ENCODE peak calls at places on chromosomes 3 and 15, in five cellular contexts. J is HepG2, I is GM12878, Z is H1, M is K562. C is an unnamed sample.

GRCh38 chr3:101284757-101285156 is 35.6 kb downstream of the IMPG2 start:
- DNase-seq in J (no peak), I (no peak), Z (no peak), M (no peak), C (no peak)

GRCh38 chr3:101676765-101677435 is at the start of gene ZBTB11:
- DNase-seq in J (peak; percentile 99), I (peak; percentile 99), Z (peak; percentile 99), M (peak; percentile 82), C (peak; percentile 100)

GRCh38 chr3:87997298-87997697 is 61.5 kb downstream of the CGGBP1 start:
- DNase-seq in J (no peak), I (peak; percentile 26), Z (no peak), M (no peak), C (no peak)

GRCh38 chr15:30953731-30954378 is 37.6 kb downstream of the MTMR10 start:
- DNase-seq in J (no peak), I (no peak), Z (peak; percentile 15), M (peak; percentile 71), C (no peak)

GRCh38 chr3:150278843-150279341 is 129.2 kb upstream of the TSC22D2 start:
- DNase-seq in J (no peak), I (no peak), Z (no peak), M (no peak), C (peak; percentile 19)

GRCh38 chr3:185824051-185824466 is 783 bp downstream of the IGF2BP2 start:
- DNase-seq in J (no peak), I (no peak), Z (no peak), M (no peak), C (peak; percentile 36)

GRCh38 chr3:63557912-63558311 is 94.6 kb upstream of the SNTN start:
- DNase-seq in J (no peak), I (peak; percentile 17), Z (no peak), M (no peak), C (no peak)

GRCh38 chr15:32908135-32908801 is 190.5 kb downstream of the GREM1 start:
- DNase-seq in J (no peak), I (peak; percentile 71), Z (no peak), M (no peak), C (no peak)

GRCh38 chr3:120894285-120894684 is 13.7 kb upstream of the STXBP5L start:
- DNase-seq in J (no peak), I (no peak), Z (no peak), M (no peak), C (no peak)

GRCh38 chr15:77063249-77063648 is 7.7 kb downstream of the TSPAN3 start:
- DNase-seq in J (no peak), I (no peak), Z (no peak), M (no peak), C (no peak)

GRCh38 chr15:60373327-60373726 is 24.5 kb downstream of the ANXA2 start:
- DNase-seq in J (no peak), I (no peak), Z (no peak), M (no peak), C (no peak)

GRCh38 chr3:20043398-20043797 is 3.2 kb downstream of the KAT2B start:
- DNase-seq in J (no peak), I (no peak), Z (no peak), M (no peak), C (no peak)

GRCh38 chr3:47715928-47716327 is 65.8 kb downstream of the SMARCC1 start:
- DNase-seq in J (no peak), I (no peak), Z (no peak), M (no peak), C (no peak)

DNA sequence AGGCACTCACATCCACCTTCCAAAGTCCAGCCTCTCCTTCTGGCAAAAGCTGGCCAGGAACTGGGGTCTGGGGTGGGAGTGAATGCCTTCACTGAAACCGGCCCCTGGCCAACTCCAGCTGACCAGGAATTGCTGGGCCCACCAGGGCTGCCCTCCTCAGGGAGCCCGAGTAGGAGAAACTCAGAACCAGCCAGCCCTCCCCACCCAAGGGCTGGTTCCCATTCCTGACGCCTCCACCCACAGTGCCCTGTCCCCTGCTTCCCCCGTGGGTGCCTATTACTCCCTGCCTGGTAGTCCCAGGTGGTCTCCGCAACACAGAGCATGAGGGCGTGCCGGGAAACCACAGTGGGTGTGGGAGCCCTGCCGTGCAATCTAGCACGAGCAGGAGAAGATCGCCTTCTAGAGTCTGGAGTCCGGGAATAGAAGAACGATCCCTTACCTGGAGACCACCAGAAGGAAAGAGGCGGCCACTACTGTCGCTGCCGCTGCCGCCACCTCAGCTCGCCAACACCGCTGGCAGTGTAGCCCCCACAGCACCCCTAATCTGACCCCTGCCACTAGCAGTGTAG is 178.8 kb downstream of the POTEB3 start:
- DNase-seq in J (no peak), I (no peak), Z (no peak), M (no peak), C (no peak)
- TF ChIP-seq ATF2 in J (no peak), I (no peak), Z (no peak), M (no peak), C (no peak)

DNA sequence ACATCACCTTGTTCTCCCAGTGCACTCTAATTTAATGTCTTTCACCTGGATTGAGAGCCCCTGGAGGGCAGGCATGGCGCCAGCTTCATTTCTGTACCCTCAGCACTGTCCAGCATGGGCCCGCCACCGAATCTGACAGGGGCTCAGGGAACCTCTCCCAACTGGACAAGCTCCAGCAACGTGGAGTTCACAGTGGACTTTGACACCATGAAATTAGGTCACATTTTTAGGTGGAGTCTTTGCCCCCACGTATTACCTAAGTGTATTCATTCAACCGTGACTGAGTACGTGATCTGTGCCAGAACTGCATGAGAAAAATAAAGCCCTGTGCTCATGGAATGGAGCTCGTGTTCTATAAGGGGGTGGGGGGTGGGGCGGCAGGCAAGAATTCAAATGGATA is 94.1 kb upstream of the ATP2B2 start:
- DNase-seq in J (peak; percentile 10), I (no peak), Z (no peak), M (no peak), C (no peak)
- TF ChIP-seq ATF3 in J (no peak), I (no peak), Z (no peak), M (no peak), C (no peak)

DNA sequence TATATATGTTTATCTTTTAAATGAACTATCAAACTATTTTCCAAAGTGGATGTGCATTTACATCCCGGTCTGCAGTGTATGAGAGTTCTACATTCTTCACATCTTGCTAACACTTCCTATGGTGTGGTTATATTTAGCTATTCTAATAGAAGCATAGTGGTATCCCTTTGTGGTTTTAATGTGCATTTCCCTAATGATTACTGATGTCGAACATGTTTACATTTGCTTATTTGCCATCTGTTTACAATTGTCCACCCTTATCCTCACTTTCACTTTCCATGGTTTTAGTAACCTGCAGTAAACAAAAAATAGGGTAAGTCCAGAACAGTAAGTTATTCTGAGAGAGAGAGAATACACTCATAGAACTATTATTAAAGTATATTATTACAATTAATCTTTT is 360.5 kb upstream of the NAALADL2 start:
- DNase-seq in J (no peak), I (no peak), Z (no peak), M (no peak), C (no peak)
- TF ChIP-seq ATF2 in J (no peak), I (no peak), Z (no peak), M (no peak), C (no peak)

DNA sequence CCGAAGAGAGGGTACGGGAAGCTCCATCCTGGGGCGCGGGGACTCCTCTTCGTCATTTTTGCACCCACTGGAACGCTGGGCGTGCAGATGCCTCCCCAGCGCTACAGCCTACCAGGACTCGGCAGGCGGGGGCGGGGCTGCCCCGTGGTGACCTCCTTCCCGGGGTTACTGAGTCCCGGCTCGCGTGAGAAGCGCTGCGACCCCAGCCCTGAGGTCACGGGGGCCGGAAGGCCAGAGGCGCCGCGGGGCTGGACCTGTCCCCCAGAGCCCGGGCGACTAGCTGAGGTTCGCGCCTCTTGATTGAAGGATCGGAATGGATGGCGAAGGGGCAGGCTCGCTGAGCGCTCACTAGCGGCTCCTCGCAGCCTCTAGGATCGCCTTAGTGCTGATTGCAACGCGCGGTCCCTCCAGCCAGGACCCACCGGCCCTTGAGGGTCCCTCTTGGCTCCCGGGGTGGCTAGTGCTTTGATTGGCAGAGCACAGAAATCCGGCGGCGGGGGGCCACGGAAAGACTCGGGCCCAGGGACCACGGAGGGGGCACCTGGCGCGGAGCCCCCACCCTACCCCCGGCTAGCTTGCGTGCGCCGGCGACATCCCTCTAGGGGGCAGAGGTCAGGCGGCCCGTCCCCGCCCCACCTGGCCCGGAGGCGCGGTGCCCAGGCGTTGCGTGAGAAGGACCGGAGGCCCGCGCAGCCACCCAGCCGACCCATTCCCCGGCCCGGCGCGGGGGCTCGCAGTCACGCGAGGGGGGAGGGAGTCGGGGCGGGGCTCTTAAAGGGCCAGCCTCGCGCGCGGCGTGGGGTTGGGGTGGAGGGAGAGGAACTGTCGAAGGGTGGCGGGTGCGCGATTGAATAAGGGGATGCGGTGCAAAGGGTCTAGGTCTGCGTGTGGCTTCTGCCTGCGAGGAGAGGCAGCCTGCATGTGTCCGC is 781 bp upstream of the CYP1A1 start:
- DNase-seq in J (peak; percentile 46), I (no peak), Z (no peak), M (peak; percentile 53), C (peak; percentile 67)
- TF ChIP-seq ATF3 in J (no peak), I (no peak), Z (no peak), M (no peak), C (no peak)

GRCh38 chr3:25155696-25156471 is 272.2 kb upstream of the RARB start:
- DNase-seq in J (no peak), I (no peak), Z (peak; percentile 84), M (no peak), C (peak; percentile 51)

GRCh38 chr3:25151497-25151896 is 276.6 kb upstream of the RARB start:
- DNase-seq in J (no peak), I (no peak), Z (no peak), M (no peak), C (no peak)

GRCh38 chr3:25153130-25153529 is 274.9 kb upstream of the RARB start:
- DNase-seq in J (no peak), I (no peak), Z (no peak), M (no peak), C (no peak)

GRCh38 chr3:25153561-25153960 is 274.5 kb upstream of the RARB start:
- DNase-seq in J (no peak), I (no peak), Z (no peak), M (no peak), C (no peak)

GRCh38 chr3:25156526-25157075 is 271.5 kb upstream of the RARB start:
- DNase-seq in J (no peak), I (no peak), Z (peak; percentile 9), M (no peak), C (no peak)
- TF ChIP-seq ATF2 in J (no peak), I (no peak), Z (no peak), M (no peak), C (no peak)

GRCh38 chr15:52294881-52295420 is 653 bp downstream of the MYO5C start:
- DNase-seq in J (peak; percentile 47), I (no peak), Z (no peak), M (no peak), C (no peak)
- TF ChIP-seq ATF3 in J (no peak), I (no peak), Z (no peak), M (no peak), C (no peak)

C was measured in WTC11.